ENCODE peak calls at places on chromosomes 16 and 17, in five cellular contexts. L is A549, C is ovary, P is tibial nerve, H is H1. B is an unnamed sample.
A peak's percentile ranks its signal among the peaks of the same experiment; 100 is the strongest.

GRCh38 chr17:39777534-39778365 is 40.0 kb downstream of the GRB7 start:
- DNase-seq in H (no peak), P (no peak), L (no peak), C (no peak), B (no peak)

GRCh38 chr17:74919440-74920305 is 3.4 kb downstream of the USH1G start:
- DNase-seq in L (peak; percentile 94), H (peak; percentile 25), P (no peak), C (no peak), B (no peak)

GRCh38 chr17:62955841-62956352 is 10.1 kb upstream of the TANC2 start:
- DNase-seq in L (no peak), P (no peak), C (no peak), H (no peak), B (no peak)

GRCh38 chr16:68264128-68265077 is at the start of gene SLC7A6:
- DNase-seq in L (peak; percentile 94), P (peak; percentile 57), C (peak; percentile 55), H (no peak), B (peak; percentile 88)

GRCh38 chr17:67390646-67391480 is 13.8 kb downstream of the PITPNC1 start:
- DNase-seq in H (no peak), P (no peak), L (peak; percentile 42), C (no peak), B (no peak)

GRCh38 chr16:63981639-63982038 is 1140.2 kb downstream of the CDH11 start:
- DNase-seq in C (no peak), P (no peak), H (no peak), L (no peak), B (no peak)

GRCh38 chr17:14813649-14814048 is 451.5 kb downstream of the PMP22 start:
- DNase-seq in H (peak; percentile 82), C (no peak), L (no peak), P (no peak), B (no peak)

GRCh38 chr17:57915980-57916757 is 39.0 kb downstream of the CUEDC1 start:
- DNase-seq in H (no peak), P (no peak), L (no peak), C (no peak), B (no peak)

GRCh38 chr17:43608313-43608712 is 53.4 kb downstream of the MEOX1 start:
- DNase-seq in C (no peak), L (no peak), H (no peak), P (no peak), B (no peak)

GRCh38 chr16:82470506-82471196 is 156.1 kb upstream of the CDH13 start:
- DNase-seq in P (no peak), H (no peak), L (no peak), C (no peak), B (no peak)

GRCh38 chr16:85352221-85352620 is 239.9 kb upstream of the CIBAR2 start:
- DNase-seq in L (no peak), H (no peak), C (no peak), P (no peak), B (no peak)

GRCh38 chr17:80025140-80025539 is 10.5 kb downstream of the TBC1D16 start:
- DNase-seq in H (no peak), C (no peak), L (no peak), P (no peak), B (no peak)

GRCh38 chr16:68445458-68445857 is 2.9 kb downstream of the SMPD3 start:
- DNase-seq in H (no peak), C (no peak), P (peak; percentile 48), L (peak; percentile 41), B (no peak)

GRCh38 chr17:17535957-17536356 is 39.8 kb upstream of the RASD1 start:
- DNase-seq in H (no peak), L (peak; percentile 80), C (no peak), P (no peak), B (no peak)

GRCh38 chr17:32964541-32964940 is 27.1 kb upstream of the SPACA3 start:
- DNase-seq in H (no peak), P (no peak), L (no peak), C (no peak), B (no peak)

GRCh38 chr16:58000706-58001676 is at the start of gene USB1:
- DNase-seq in L (peak; percentile 97), H (peak; percentile 85), P (peak; percentile 64), C (peak; percentile 80), B (peak; percentile 91)

GRCh38 chr17:76353004-76353598 is 615 bp downstream of the PRPSAP1 start:
- DNase-seq in P (no peak), H (no peak), C (peak; percentile 21), L (peak; percentile 76), B (no peak)

GRCh38 chr17:17071531-17072360 is 29.5 kb downstream of the MPRIP start:
- DNase-seq in C (no peak), P (no peak), L (no peak), H (no peak), B (no peak)

GRCh38 chr16:71542377-71542776 is 16.2 kb downstream of the CHST4 start:
- DNase-seq in H (no peak), C (no peak), P (peak; percentile 54), L (peak; percentile 58), B (no peak)

GRCh38 chr17:69506489-69506888 is 92.0 kb downstream of the MAP2K6 start:
- DNase-seq in C (no peak), P (no peak), L (peak; percentile 37), H (no peak), B (no peak)

GRCh38 chr17:8362651-8363332 is 13.7 kb downstream of the KRABD2 start:
- DNase-seq in H (no peak), C (no peak), P (no peak), L (no peak), B (no peak)

GRCh38 chr16:54430491-54431030 is 144.0 kb upstream of the IRX3 start:
- DNase-seq in P (no peak), H (no peak), L (no peak), C (no peak), B (peak; percentile 56)

GRCh38 chr16:29994613-29995329 is 646 bp downstream of the HIRIP3 start:
- DNase-seq in H (no peak), C (peak; percentile 47), P (peak; percentile 39), L (no peak), B (no peak)

GRCh38 chr16:15533386-15533785 is 99.0 kb downstream of the BMERB1 start:
- DNase-seq in P (no peak), C (no peak), H (no peak), L (no peak), B (no peak)

GRCh38 chr17:81365148-81365600 is 30.1 kb upstream of the BAHCC1 start:
- DNase-seq in H (no peak), C (peak; percentile 65), L (no peak), P (no peak), B (no peak)

GRCh38 chr16:72722552-72722951 is 325.4 kb downstream of the ZFHX3 start:
- DNase-seq in L (no peak), H (peak; percentile 79), C (no peak), P (no peak), B (no peak)

DNA sequence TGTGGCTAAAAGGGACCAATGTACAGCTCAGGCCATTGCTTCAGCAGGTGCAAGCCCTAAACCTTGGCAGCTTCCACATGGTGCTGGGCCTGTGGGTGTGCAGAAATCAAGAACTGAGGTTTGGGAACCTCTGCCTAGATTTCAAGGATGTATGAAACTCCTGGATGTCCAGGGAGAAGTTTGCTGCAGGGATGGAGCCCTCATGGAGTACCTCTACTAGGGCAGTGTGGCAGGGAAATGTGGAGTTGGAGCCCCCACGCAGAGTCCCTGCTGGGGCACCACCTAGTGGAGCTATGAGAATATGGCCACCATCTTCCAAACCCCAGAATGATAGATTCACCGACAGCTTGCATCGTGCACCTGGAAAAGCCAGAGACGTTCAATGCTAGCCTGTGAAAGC is 13.0 kb downstream of the EFCAB5 start:
- DNase-seq in L (no peak), P (no peak), C (no peak), H (no peak), B (no peak)
- TF ChIP-seq CTCF in L (no peak), P (no peak), C (no peak), H (no peak), B (no peak)

DNA sequence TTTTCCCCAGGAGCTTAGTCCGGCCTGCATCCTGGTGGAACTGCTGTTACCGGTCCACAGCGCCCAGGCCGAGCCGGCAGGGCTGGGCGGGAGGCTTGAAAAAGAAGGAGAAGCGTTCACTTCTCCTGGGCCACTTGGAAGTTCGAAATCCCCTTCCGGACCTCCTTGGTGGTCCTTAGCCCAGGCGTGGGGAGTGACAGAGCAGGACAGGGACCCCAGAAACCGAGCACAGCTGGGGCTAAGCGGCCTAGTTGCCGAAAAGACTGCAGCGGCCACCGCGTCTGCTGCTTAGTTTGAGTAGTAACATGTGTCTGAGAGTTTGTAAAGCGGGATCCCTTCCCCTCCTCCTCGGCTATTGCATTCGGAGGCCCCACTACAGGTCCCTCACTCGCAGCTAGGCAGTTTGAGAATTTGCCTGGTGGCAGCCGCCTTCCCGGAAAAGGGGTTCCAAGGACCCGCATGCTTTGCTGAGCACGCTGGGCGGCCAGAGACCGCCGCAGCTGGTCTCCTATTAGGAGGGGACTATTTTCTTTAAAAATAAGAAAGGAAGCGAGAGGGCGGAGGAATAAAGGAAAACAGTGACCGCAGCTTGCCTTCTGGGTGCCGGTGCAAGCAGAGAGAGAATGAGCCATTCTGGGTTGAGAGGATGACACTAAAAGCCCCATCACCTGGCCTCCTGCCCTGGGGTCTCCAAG is 980 bp upstream of the HOXB5 start:
- DNase-seq in P (no peak), L (no peak), H (no peak), C (no peak), B (no peak)
- H3K4me3 ChIP-seq in P (no peak overlapping the region), L (no peak overlapping the region), H (no peak overlapping the region), C (no peak overlapping the region), B (peak overlapping the region; percentile 43)

DNA sequence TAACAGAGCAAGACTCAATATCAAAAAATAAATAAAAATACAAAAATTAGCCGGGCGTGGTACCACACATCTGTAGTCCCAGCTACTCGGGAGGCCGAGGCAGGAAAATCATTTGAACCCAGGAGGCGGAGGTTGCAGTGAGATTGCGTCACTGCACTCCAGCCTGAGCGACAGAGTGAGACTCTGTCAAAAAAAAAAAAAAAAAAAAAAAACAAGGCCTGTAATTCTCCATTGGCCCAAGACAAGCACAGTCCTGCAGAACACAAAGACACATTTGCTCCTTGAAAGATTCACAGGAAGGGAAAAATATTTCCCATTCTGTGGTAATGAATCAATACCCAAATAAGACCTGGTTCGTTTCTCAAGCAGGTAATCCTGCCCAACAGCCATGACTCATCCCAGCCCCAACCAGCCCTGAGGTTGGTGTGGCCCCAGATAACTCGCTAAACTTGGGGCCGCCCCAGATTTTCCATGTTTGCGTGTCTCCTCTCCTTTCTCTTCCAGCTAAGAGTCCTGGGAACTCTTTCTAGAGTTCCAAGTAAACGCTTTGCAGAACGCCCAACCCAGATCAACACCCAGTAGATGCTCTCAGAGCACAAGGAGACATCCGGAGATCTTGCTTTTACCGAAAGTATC is 40.3 kb upstream of the SNN start:
- DNase-seq in C (no peak), P (no peak), H (no peak), L (no peak), B (no peak)
- TF ChIP-seq EP300 in C (no peak), P (no peak), H (no peak), L (no peak), B (no peak)

DNA sequence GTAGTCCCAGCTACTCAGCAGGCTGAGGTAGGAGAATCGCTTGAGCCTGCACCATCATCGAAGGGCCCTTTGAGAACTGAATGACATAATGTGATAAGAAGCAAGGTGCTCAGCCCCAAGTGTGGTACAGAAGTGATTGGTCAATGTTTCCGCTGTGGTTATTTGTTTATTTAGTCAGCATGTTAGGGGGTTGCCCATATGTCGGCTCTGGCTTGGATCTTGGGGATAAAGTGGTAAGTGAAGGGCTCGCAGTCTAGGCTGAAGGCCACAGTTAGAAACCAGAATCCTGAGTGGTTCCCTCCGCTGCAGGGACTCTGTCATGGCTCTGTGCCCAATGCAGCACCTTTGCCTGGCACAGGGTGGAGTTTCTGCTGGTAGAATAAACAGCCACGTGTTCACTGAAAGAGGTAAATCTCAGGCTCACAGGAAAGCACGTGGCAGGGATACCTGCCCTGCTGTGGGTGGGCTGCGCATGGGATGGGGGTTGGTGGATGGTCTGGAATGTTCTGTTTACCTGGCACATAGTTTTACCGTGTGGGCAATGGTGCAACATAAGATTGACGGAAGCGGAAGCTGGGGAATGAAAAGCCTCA is 35.4 kb downstream of the SYT17 start:
- DNase-seq in P (no peak), C (no peak), H (no peak), L (no peak), B (no peak)
- TF ChIP-seq CTCF in P (no peak), C (no peak), H (no peak), L (no peak), B (no peak)

B was measured in suprapubic skin.